ENCODE peak calls at places on chromosomes 2 and 18, in eight cellular contexts. H is PC-9; U is mesenchymal stem cell; Y is CD8-positive, alpha-beta T cell; D is ascending aorta; A is trophoblast cell; V is pancreas; B is heart right ventricle. I is an unnamed sample. For H3K4me1, the result is how much of the 10 kb centered on the place peaks cover.

GRCh38 chr2:241161646-241162281 is 11.5 kb downstream of the PPP1R7 start:
- DNase-seq in H (no peak), U (peak), Y (no peak), D (peak), A (no peak), V (no peak), B (peak), I (no peak)

GRCh38 chr2:191246820-191247380 is 1.7 kb downstream of the MYO1B start:
- DNase-seq in H (no peak), U (peak), Y (no peak), D (no peak), A (no peak), V (no peak), B (no peak), I (no peak)

GRCh38 chr18:32906506-32907214 is 133.8 kb upstream of the KLHL14 start:
- DNase-seq in H (no peak), U (no peak), Y (no peak), D (no peak), A (no peak), V (no peak), B (no peak), I (no peak)

GRCh38 chr2:225842939-225843338 is 443.4 kb downstream of the NYAP2 start:
- DNase-seq in H (no peak), U (peak), Y (no peak), D (no peak), A (no peak), V (no peak), B (no peak), I (no peak)

GRCh38 chr2:79670198-79670597 is 157.3 kb downstream of the CTNNA2 start:
- DNase-seq in H (no peak), U (peak), Y (no peak), D (no peak), A (peak), V (no peak), B (no peak), I (no peak)

GRCh38 chr18:8373486-8373885 is 235.8 kb upstream of the RAB12 start:
- DNase-seq in H (no peak), U (no peak), Y (no peak), D (no peak), A (no peak), V (no peak), B (no peak), I (no peak)

GRCh38 chr18:48959921-48960920 is 9.5 kb upstream of the SMAD7 start:
- DNase-seq in H (peak), U (peak), Y (no peak), D (no peak), A (peak), V (no peak), B (no peak), I (no peak)

GRCh38 chr2:149715005-149715592 is 127.5 kb upstream of the MMADHC start:
- DNase-seq in H (no peak), U (peak), Y (no peak), D (no peak), A (peak), V (no peak), B (no peak), I (no peak)

GRCh38 chr2:8496617-8497016 is 185.2 kb upstream of the ID2 start:
- DNase-seq in H (no peak), U (no peak), Y (no peak), D (no peak), A (no peak), V (no peak), B (no peak), I (no peak)

GRCh38 chr2:241410739-241411176 is 54.7 kb downstream of the FARP2 start:
- DNase-seq in H (no peak), U (peak), Y (no peak), D (no peak), A (no peak), V (peak), B (no peak), I (no peak)

GRCh38 chr2:95077893-95078603 is 43.6 kb downstream of the MRPS5 start:
- DNase-seq in H (peak), U (no peak), Y (no peak), D (no peak), A (no peak), V (no peak), B (no peak), I (no peak)

GRCh38 chr18:50559750-50560680 is at the start of gene MAPK4:
- DNase-seq in H (no peak), U (no peak), Y (no peak), D (peak), A (peak), V (peak), B (peak), I (no peak)

GRCh38 chr2:175461839-175462238 is 280.3 kb upstream of the ATP5MC3 start:
- DNase-seq in H (no peak), U (no peak), Y (no peak), D (no peak), A (no peak), V (no peak), B (no peak), I (no peak)

GRCh38 chr2:187577310-187577709 is 23.1 kb upstream of the TFPI start:
- DNase-seq in H (no peak), U (peak), Y (no peak), D (no peak), A (peak), V (no peak), B (no peak), I (no peak)
- H3K27ac ChIP-seq in H (no peak), U (no peak), Y (no peak), D (no peak), A (no peak), V (no peak), B (no peak), I (no peak)

DNA sequence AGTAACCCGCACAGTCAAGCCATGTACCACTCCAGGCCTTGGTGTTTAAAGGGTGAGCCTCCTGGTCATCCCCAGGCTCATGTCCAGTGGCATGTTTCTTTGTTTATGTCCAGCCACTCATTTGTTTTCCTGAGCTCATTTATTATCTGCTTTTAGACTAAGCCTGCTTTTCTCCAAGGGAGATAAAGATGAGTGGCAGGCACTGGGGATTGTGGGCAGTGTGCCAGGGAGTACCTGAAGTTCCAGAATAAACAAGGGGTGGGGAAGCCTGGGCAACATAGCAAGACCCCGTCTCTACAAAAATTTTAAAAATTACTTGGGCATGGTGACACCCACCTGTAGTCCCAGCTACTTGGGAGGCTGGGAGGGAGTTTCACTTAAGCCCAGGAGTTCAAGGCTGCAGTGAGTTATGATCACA is 1.9 kb downstream of the ANXA4 start:
- DNase-seq in H (no peak), U (no peak), Y (no peak), D (no peak), A (no peak), V (peak), B (no peak), I (no peak)
- H3K4me3 ChIP-seq in H (no peak), U (peak), Y (no peak), D (no peak), A (no peak), V (peak), B (no peak), I (no peak)

GRCh38 chr2:25420820-25421237 is 79.1 kb upstream of the DNMT3A start:
- DNase-seq in H (no peak), U (no peak), Y (no peak), D (no peak), A (no peak), V (no peak), B (no peak), I (no peak)

GRCh38 chr2:25419678-25420242 is 78.0 kb upstream of the DNMT3A start:
- DNase-seq in H (no peak), U (no peak), Y (no peak), D (no peak), A (no peak), V (no peak), B (no peak), I (no peak)

GRCh38 chr2:25421746-25422431 is 80.2 kb upstream of the DNMT3A start:
- DNase-seq in H (no peak), U (no peak), Y (no peak), D (no peak), A (no peak), V (no peak), B (no peak), I (no peak)

GRCh38 chr2:25418944-25419677 is 77.4 kb upstream of the DNMT3A start:
- DNase-seq in H (no peak), U (peak), Y (no peak), D (no peak), A (no peak), V (no peak), B (no peak), I (no peak)

DNA sequence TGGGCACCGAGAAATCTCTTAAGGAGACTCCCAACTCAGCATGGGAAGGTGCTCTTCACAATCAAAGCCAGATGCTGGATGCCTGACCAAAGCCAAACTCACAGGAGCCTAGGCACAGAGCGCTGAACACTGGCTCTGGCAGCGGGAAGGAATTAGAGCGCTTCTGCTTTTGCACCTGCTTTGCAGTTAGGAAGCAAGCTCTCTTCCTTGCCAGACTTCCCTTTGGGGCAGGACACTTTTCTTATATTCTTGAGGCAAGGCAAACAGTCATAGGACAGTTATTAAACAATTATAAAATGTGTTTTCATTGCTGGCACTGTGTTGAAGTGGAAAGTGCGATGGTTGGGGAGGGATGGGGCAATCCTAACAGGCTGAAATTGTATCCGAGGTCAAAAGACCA is 79.6 kb upstream of the DNMT3A start:
- DNase-seq in H (no peak), U (no peak), Y (no peak), D (no peak), A (no peak), V (no peak), B (no peak), I (no peak)
- H3K4me1 ChIP-seq in H (under half), U (under half), Y (under half), D (under half), A (under half), V (under half), B (under half), I (under half)

DNA sequence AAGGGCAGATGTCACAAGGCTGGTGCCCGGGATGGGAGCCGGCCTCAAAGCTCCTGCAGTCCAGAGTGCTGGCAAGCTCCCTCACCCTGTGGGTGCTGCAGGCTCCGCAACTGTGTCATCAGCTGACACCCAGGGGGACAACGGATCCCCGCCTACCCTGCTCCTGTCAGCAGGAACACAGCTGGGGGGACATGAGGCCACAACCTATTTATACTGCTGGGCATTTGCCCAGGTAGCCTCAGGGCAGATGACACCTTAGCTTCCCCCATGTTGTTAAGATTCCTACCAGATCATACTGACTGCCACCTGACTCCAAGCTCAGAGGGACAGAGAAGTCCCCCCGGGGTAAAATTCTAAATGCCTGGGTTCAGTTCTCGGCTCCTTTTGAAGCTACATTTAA is 1.2 kb downstream of the ANKRD23 start:
- DNase-seq in H (no peak), U (no peak), Y (no peak), D (no peak), A (peak), V (no peak), B (peak), I (no peak)
- H3K27ac ChIP-seq in H (no peak), U (no peak), Y (no peak), D (no peak), A (no peak), V (no peak), B (no peak), I (no peak)

GRCh38 chr2:206565666-206566065 is 76.6 kb upstream of the FAM237A start:
- DNase-seq in H (no peak), U (no peak), Y (no peak), D (no peak), A (no peak), V (no peak), B (no peak), I (no peak)
- H3K4me3 ChIP-seq in H (no peak), U (no peak), Y (no peak), D (no peak), A (no peak), V (no peak), B (no peak), I (no peak)

GRCh38 chr2:65991332-65991731 is 443.6 kb upstream of the MEIS1 start:
- DNase-seq in H (no peak), U (no peak), Y (no peak), D (no peak), A (no peak), V (no peak), B (no peak), I (no peak)
- H3K4me1 ChIP-seq in H (under half), U (under half), Y (under half), D (under half), A (under half), V (under half), B (under half), I (under half)

GRCh38 chr2:30339071-30339470 is 107.7 kb downstream of the LBH start:
- DNase-seq in H (no peak), U (no peak), Y (no peak), D (no peak), A (no peak), V (no peak), B (no peak), I (no peak)

GRCh38 chr2:30335981-30336538 is 104.7 kb downstream of the LBH start:
- DNase-seq in H (no peak), U (no peak), Y (no peak), D (no peak), A (no peak), V (no peak), B (no peak), I (no peak)

GRCh38 chr2:30338475-30338874 is 107.1 kb downstream of the LBH start:
- DNase-seq in H (no peak), U (no peak), Y (no peak), D (no peak), A (no peak), V (no peak), B (no peak), I (no peak)

GRCh38 chr2:30334738-30335426 is 103.5 kb downstream of the LBH start:
- DNase-seq in H (no peak), U (no peak), Y (no peak), D (no peak), A (no peak), V (no peak), B (no peak), I (no peak)

GRCh38 chr2:30336978-30337841 is 105.9 kb downstream of the LBH start:
- DNase-seq in H (no peak), U (peak), Y (peak), D (no peak), A (no peak), V (no peak), B (no peak), I (peak)
- H3K27ac ChIP-seq in H (no peak), U (no peak), Y (peak), D (no peak), A (no peak), V (no peak), B (no peak), I (peak)

GRCh38 chr2:208213508-208214120 is 23.8 kb upstream of the C2orf80 start:
- DNase-seq in H (no peak), U (no peak), Y (no peak), D (no peak), A (peak), V (no peak), B (no peak), I (no peak)

GRCh38 chr2:208204166-208204565 is 14.3 kb upstream of the C2orf80 start:
- DNase-seq in H (no peak), U (no peak), Y (no peak), D (no peak), A (no peak), V (no peak), B (no peak), I (no peak)

GRCh38 chr2:208210688-208211451 is 21.0 kb upstream of the C2orf80 start:
- DNase-seq in H (no peak), U (no peak), Y (no peak), D (no peak), A (no peak), V (no peak), B (no peak), I (no peak)

GRCh38 chr2:208208335-208209085 is 18.7 kb upstream of the C2orf80 start:
- DNase-seq in H (no peak), U (no peak), Y (no peak), D (no peak), A (no peak), V (no peak), B (no peak), I (no peak)

GRCh38 chr2:208207769-208208168 is 17.9 kb upstream of the C2orf80 start:
- DNase-seq in H (no peak), U (no peak), Y (no peak), D (no peak), A (no peak), V (no peak), B (no peak), I (no peak)
- H3K4me3 ChIP-seq in H (no peak), U (no peak), Y (no peak), D (no peak), A (no peak), V (no peak), B (no peak), I (no peak)

DNA sequence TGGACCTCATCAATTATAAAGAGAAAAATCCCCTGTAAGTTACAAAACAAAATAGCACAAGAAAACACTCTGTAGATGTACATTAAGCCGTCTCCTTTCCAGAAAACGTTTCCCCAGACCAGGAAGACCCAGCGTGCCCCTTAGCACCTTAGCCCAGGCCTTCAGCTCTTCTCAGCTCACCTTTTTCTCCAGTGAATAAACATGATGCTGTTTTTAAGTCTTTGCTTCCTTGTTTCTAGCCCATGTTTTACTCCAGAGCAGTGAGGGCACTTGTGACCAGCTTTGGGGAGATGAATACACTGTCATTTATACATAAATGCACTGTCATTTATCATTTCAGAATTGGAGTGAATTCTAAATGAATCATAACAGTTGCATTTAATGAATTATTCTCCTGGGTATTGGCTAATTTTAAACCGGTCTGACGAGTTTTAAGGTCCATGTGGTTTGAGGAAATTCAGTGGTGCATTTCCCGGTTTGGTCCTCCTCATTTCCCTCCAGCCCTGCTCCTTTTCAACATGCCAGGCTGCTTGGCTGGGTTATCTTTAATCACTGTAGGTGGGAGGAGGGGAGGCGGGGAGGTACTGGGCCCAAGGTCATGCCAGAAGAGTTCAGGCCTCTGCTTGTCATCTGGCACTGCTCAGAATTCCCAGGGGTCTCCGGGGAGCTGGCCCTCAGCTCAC is 23.8 kb downstream of the PRKCE start:
- DNase-seq in H (peak), U (no peak), Y (no peak), D (no peak), A (peak), V (peak), B (peak), I (no peak)
- H3K4me1 ChIP-seq in H (half or more), U (under half), Y (under half), D (under half), A (under half), V (under half), B (under half), I (under half)

GRCh38 chr2:217601601-217602000 is 401.2 kb downstream of the TNS1 start:
- DNase-seq in H (no peak), U (no peak), Y (no peak), D (no peak), A (no peak), V (no peak), B (no peak), I (no peak)
- H3K27ac ChIP-seq in H (no peak), U (no peak), Y (no peak), D (no peak), A (no peak), V (no peak), B (no peak), I (no peak)

I was measured in effector memory CD4-positive, alpha-beta T cell.